ENCODE peak calls at places on chromosomes 2 and 18, in seven cellular contexts. Q, G, K, J, C, T and M are unnamed samples.

GRCh38 chr2:234458466-234458865 is 38.4 kb downstream of the ARL4C start:
- DNase-seq in Q (no peak), G (no peak), K (no peak), J (no peak), C (no peak), T (no peak), M (no peak)

GRCh38 chr2:22291074-22291473 is 1093.9 kb upstream of the KLHL29 start:
- DNase-seq in Q (no peak), G (no peak), K (no peak), J (no peak), C (no peak), T (no peak), M (no peak)

GRCh38 chr2:20565101-20565622 is 85.7 kb downstream of the HS1BP3 start:
- DNase-seq in Q (no peak), G (no peak), K (no peak), J (no peak), C (no peak), T (no peak), M (no peak)

GRCh38 chr2:29001791-29002190 is 20.7 kb downstream of the TOGARAM2 start:
- DNase-seq in Q (no peak), G (no peak), K (no peak), J (no peak), C (no peak), T (no peak), M (no peak)

GRCh38 chr2:219429958-219430586 is 4.6 kb upstream of the SPEG start:
- DNase-seq in Q (no peak), G (no peak), K (no peak), J (no peak), C (no peak), T (no peak), M (no peak)

GRCh38 chr2:218395090-218395444 is 4.6 kb upstream of the CTDSP1 start:
- DNase-seq in Q (no peak), G (no peak), K (no peak), J (no peak), C (no peak), T (no peak), M (no peak)

GRCh38 chr2:207619764-207620203 is 5.4 kb downstream of the METTL21A start:
- DNase-seq in Q (peak), G (peak), K (no peak), J (no peak), C (no peak), T (peak), M (no peak)

GRCh38 chr2:236351966-236352525 is 87.8 kb upstream of the ASB18 start:
- DNase-seq in Q (no peak), G (no peak), K (no peak), J (no peak), C (no peak), T (no peak), M (no peak)

GRCh38 chr18:7784171-7784570 is 217.1 kb downstream of the PTPRM start:
- DNase-seq in Q (no peak), G (no peak), K (no peak), J (no peak), C (no peak), T (no peak), M (no peak)

GRCh38 chr18:36284671-36285295 is 12.7 kb upstream of the FHOD3 start:
- DNase-seq in Q (peak), G (peak), K (peak), J (no peak), C (peak), T (peak), M (peak)

GRCh38 chr2:213238753-213239591 is 45.3 kb upstream of the SPAG16 start:
- DNase-seq in Q (no peak), G (peak), K (no peak), J (no peak), C (no peak), T (peak), M (no peak)

GRCh38 chr18:47883771-47884413 is 46.6 kb downstream of the SMAD2 start:
- DNase-seq in Q (no peak), G (no peak), K (peak), J (no peak), C (peak), T (no peak), M (no peak)

GRCh38 chr18:50374170-50374752 is 585 bp upstream of the SKA1 start:
- DNase-seq in Q (no peak), G (no peak), K (no peak), J (no peak), C (no peak), T (no peak), M (no peak)

GRCh38 chr18:78255013-78255412 is 724.6 kb upstream of the SALL3 start:
- DNase-seq in Q (no peak), G (no peak), K (no peak), J (no peak), C (no peak), T (no peak), M (no peak)

GRCh38 chr2:27737676-27738348 is 33.7 kb upstream of the MRPL33 start:
- DNase-seq in Q (no peak), G (no peak), K (no peak), J (no peak), C (no peak), T (no peak), M (no peak)

GRCh38 chr18:78780719-78781600 is 198.7 kb upstream of the SALL3 start:
- DNase-seq in Q (no peak), G (no peak), K (no peak), J (no peak), C (no peak), T (no peak), M (no peak)

GRCh38 chr18:78753240-78753639 is 226.4 kb upstream of the SALL3 start:
- DNase-seq in Q (no peak), G (no peak), K (no peak), J (no peak), C (no peak), T (no peak), M (no peak)

GRCh38 chr2:156666130-156666785 is 230.1 kb downstream of the GPD2 start:
- DNase-seq in Q (no peak), G (no peak), K (no peak), J (no peak), C (no peak), T (no peak), M (no peak)

GRCh38 chr2:157628282-157628531 is 457 bp downstream of the ACVR1C start:
- DNase-seq in Q (no peak), G (no peak), K (no peak), J (no peak), C (no peak), T (no peak), M (no peak)

GRCh38 chr18:8771930-8772329 is 66.6 kb downstream of the MTCL1 start:
- DNase-seq in Q (no peak), G (no peak), K (peak), J (no peak), C (no peak), T (no peak), M (no peak)

GRCh38 chr2:181041661-181042060 is 61.3 kb downstream of the UBE2E3 start:
- DNase-seq in Q (no peak), G (no peak), K (no peak), J (no peak), C (peak), T (no peak), M (no peak)

GRCh38 chr2:74017181-74017580 is 32.5 kb downstream of the TET3 start:
- DNase-seq in Q (no peak), G (peak), K (no peak), J (no peak), C (no peak), T (no peak), M (no peak)